ENCODE peak calls at places on chromosome 20, in eight cellular contexts. Z is astrocyte, C is neural progenitor cell, M is endothelial cell of umbilical vein, X is mammary epithelial cell, Y is HCT116, B is fibroblast of lung, A is GM23248. V is an unnamed sample.

GRCh38 chr20:8721098-8721497 is 347.8 kb upstream of the PLCB4 start:
- DNase-seq in B (peak), A (peak), Z (peak), X (peak), Y (peak), M (peak), C (peak), V (peak)

GRCh38 chr20:15653396-15654207 is 919.6 kb downstream of the KIF16B start:
- DNase-seq in Y (no peak), X (no peak), Z (no peak), C (no peak), A (no peak), B (no peak), M (no peak), V (no peak)

GRCh38 chr20:40265872-40266533 is 423.0 kb downstream of the MAFB start:
- DNase-seq in Z (no peak), Y (no peak), M (peak), X (peak), C (peak), B (peak), A (peak), V (peak)

GRCh38 chr20:50658804-50659380 is 32.5 kb downstream of the RIPOR3 start:
- DNase-seq in B (no peak), Y (no peak), A (no peak), C (no peak), X (no peak), M (no peak), Z (no peak), V (no peak)

GRCh38 chr20:53857723-53858236 is 212.6 kb downstream of the BCAS1 start:
- DNase-seq in X (no peak), Y (no peak), C (no peak), B (no peak), Z (no peak), M (peak), A (no peak), V (no peak)

GRCh38 chr20:24765316-24766142 is 183.5 kb upstream of the CST7 start:
- DNase-seq in A (no peak), C (no peak), Z (no peak), Y (no peak), X (no peak), B (no peak), M (no peak), V (no peak)

GRCh38 chr20:13868331-13868730 is 83.5 kb downstream of the NDUFAF5 start:
- DNase-seq in A (peak), Z (peak), Y (no peak), M (no peak), B (peak), C (no peak), X (peak), V (no peak)

GRCh38 chr20:15487030-15487429 is 1086.2 kb downstream of the KIF16B start:
- DNase-seq in B (no peak), X (no peak), M (no peak), Y (no peak), C (no peak), Z (peak), A (peak), V (no peak)

GRCh38 chr20:4130404-4131189 is 115.2 kb upstream of the RNF24 start:
- DNase-seq in Z (peak), A (peak), Y (no peak), B (peak), C (no peak), X (peak), M (peak), V (no peak)

GRCh38 chr20:10253750-10254149 is 35.1 kb downstream of the SNAP25 start:
- DNase-seq in X (no peak), A (no peak), C (no peak), B (no peak), M (no peak), Y (no peak), Z (no peak), V (no peak)

GRCh38 chr20:35539756-35540212 is 2.1 kb upstream of the ERGIC3 start:
- DNase-seq in X (no peak), B (no peak), Z (no peak), A (no peak), C (peak), Y (no peak), M (no peak), V (no peak)

GRCh38 chr20:35232575-35232974 is 6.1 kb downstream of the MMP24 start:
- DNase-seq in M (peak), Z (peak), X (no peak), B (peak), A (peak), Y (no peak), C (no peak), V (no peak)

GRCh38 chr20:22586645-22587310 is 2.4 kb upstream of the FOXA2 start:
- DNase-seq in Y (no peak), B (no peak), A (peak), Z (no peak), C (peak), M (no peak), X (no peak), V (no peak)

GRCh38 chr20:35954907-35955251 is 577 bp upstream of the SCAND1 start:
- DNase-seq in B (peak), C (no peak), A (peak), M (no peak), Z (peak), X (no peak), Y (no peak), V (peak)

GRCh38 chr20:47687095-47687987 is 97.9 kb downstream of the SULF2 start:
- DNase-seq in A (no peak), Y (no peak), B (no peak), M (no peak), Z (no peak), X (no peak), C (no peak), V (no peak)

GRCh38 chr20:60694763-60695162 is 557.3 kb upstream of the CDH4 start:
- DNase-seq in X (peak), C (no peak), Z (peak), A (peak), M (no peak), B (peak), Y (no peak), V (no peak)

GRCh38 chr20:35991142-35991771 is 22.9 kb downstream of the CNBD2 start:
- DNase-seq in X (no peak), M (peak), B (peak), Y (peak), A (peak), Z (no peak), C (peak), V (peak)

GRCh38 chr20:60246751-60247150 is 288.5 kb downstream of the CDH26 start:
- DNase-seq in Y (no peak), C (no peak), X (no peak), B (no peak), Z (no peak), M (no peak), A (no peak), V (no peak)

GRCh38 chr20:10040070-10040970 is 5.5 kb downstream of the ANKEF1 start:
- DNase-seq in C (no peak), B (peak), A (peak), Y (peak), Z (peak), X (peak), M (peak), V (peak)

GRCh38 chr20:60117040-60117439 is 158.8 kb downstream of the CDH26 start:
- DNase-seq in M (no peak), Z (no peak), A (peak), C (no peak), Y (no peak), B (no peak), X (no peak), V (no peak)

GRCh38 chr20:53642196-53643030 is 48.8 kb upstream of the ZNF217 start:
- DNase-seq in B (no peak), C (peak), M (no peak), Y (peak), X (peak), A (peak), Z (peak), V (peak)

GRCh38 chr20:19890358-19891117 is 126.6 kb upstream of the NAA20 start:
- DNase-seq in M (no peak), Z (no peak), B (no peak), A (no peak), Y (no peak), X (no peak), C (no peak), V (no peak)

GRCh38 chr20:60053125-60053812 is 95.0 kb downstream of the CDH26 start:
- DNase-seq in C (no peak), X (no peak), Z (no peak), Y (no peak), A (no peak), B (no peak), M (no peak), V (no peak)

GRCh38 chr20:24106801-24107158 is 118.2 kb upstream of the GGTLC1 start:
- DNase-seq in A (no peak), X (no peak), C (no peak), Y (no peak), M (no peak), B (no peak), Z (no peak), V (no peak)

GRCh38 chr20:57114290-57115005 is 152.0 kb downstream of the BMP7 start:
- DNase-seq in B (no peak), Y (no peak), C (no peak), X (no peak), M (no peak), A (no peak), Z (no peak), V (no peak)

GRCh38 chr20:54017846-54018245 is 52.5 kb downstream of the BCAS1 start:
- DNase-seq in Z (no peak), C (no peak), A (no peak), B (no peak), X (no peak), M (no peak), Y (no peak), V (peak)

GRCh38 chr20:43040427-43040826 is 149.3 kb downstream of the PTPRT start:
- DNase-seq in A (peak), C (peak), B (no peak), M (no peak), Z (no peak), Y (no peak), X (no peak), V (peak)

GRCh38 chr20:2558581-2559301 is 22.4 kb downstream of the TMC2 start:
- DNase-seq in Z (no peak), Y (no peak), C (peak), A (peak), X (no peak), M (no peak), B (no peak), V (no peak)

GRCh38 chr20:23725102-23725501 is 25.6 kb downstream of the CST1 start:
- DNase-seq in M (no peak), B (no peak), Y (no peak), C (no peak), X (no peak), A (no peak), Z (no peak), V (no peak)

GRCh38 chr20:87372-87771 is at the start of gene DEFB125:
- DNase-seq in M (no peak), Y (no peak), Z (no peak), X (no peak), A (no peak), C (no peak), B (no peak), V (no peak)

DNA sequence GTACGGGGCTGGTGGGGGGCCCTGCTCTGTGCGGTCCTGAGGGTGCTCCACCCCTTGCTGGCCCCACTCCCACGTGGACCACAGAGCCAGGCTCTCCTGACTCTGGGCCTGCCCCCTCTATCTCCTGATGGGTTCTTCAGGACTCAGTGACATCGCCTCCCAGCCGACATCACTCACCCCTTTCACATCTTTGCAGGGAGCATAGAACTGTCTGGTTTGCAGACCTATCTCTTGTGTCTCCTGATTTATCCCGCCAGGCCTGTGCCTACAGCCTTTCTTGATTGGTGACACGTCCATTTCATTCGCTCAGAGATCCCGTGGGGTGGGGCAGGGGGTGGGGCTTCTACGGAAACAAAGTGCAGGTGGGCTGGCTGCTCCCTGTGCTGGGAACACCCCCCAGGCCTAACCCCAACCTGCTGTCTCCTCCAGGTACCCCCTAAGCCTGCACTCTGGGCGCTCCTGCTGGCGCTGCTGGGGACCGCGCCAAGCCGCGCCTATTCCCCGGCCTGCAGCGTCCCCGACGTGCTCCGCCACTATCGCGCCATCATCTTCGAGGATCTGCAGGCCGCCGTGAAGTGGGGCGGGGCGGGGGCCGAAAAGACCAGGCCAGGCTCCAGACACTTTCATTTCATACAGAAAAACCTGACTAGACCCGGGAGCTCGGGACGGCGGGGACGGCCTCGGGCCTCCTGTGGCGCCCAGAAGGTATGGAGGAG is 1.7 kb downstream of the C20orf204 start:
- DNase-seq in C (no peak), M (no peak), B (no peak), Z (no peak), X (no peak), A (no peak), Y (no peak), V (no peak)
- TF ChIP-seq EZH2 in C (no peak), M (no peak), B (peak), Z (peak), X (no peak), A (peak), Y (no peak), V (no peak)

GRCh38 chr20:58895099-58895795 is 42.7 kb downstream of the GNAS start:
- DNase-seq in C (no peak), A (peak), X (no peak), Y (no peak), B (no peak), M (no peak), Z (no peak), V (no peak)
- H3K9ac ChIP-seq in C (no peak), A (peak), X (peak), Y (no peak), B (no peak), M (peak), Z (peak), V (no peak)

DNA sequence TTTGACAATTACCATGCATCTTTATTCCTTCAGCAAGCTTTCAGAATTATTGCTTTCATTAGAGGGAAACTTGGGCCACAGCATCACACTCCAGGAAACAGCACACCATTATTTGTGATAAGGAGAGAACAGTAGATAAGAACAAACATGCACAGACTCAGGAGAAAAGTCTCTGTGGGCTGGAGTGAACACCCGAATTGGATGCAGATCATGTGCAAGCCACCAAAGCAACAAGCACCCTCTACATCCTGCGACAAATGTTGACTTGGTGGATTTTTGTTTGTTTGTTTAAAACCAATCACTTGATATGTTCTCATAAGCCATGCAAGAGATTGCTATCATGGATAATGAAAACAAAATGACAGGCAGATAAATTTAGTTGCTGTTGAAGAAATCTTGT is 67.7 kb upstream of the ZFP64 start:
- DNase-seq in X (no peak), M (no peak), Z (no peak), C (no peak), B (no peak), Y (no peak), A (no peak), V (no peak)
- H3K27ac ChIP-seq in X (no peak), M (no peak), Z (no peak), C (no peak), B (no peak), Y (no peak), A (no peak), V (no peak)

DNA sequence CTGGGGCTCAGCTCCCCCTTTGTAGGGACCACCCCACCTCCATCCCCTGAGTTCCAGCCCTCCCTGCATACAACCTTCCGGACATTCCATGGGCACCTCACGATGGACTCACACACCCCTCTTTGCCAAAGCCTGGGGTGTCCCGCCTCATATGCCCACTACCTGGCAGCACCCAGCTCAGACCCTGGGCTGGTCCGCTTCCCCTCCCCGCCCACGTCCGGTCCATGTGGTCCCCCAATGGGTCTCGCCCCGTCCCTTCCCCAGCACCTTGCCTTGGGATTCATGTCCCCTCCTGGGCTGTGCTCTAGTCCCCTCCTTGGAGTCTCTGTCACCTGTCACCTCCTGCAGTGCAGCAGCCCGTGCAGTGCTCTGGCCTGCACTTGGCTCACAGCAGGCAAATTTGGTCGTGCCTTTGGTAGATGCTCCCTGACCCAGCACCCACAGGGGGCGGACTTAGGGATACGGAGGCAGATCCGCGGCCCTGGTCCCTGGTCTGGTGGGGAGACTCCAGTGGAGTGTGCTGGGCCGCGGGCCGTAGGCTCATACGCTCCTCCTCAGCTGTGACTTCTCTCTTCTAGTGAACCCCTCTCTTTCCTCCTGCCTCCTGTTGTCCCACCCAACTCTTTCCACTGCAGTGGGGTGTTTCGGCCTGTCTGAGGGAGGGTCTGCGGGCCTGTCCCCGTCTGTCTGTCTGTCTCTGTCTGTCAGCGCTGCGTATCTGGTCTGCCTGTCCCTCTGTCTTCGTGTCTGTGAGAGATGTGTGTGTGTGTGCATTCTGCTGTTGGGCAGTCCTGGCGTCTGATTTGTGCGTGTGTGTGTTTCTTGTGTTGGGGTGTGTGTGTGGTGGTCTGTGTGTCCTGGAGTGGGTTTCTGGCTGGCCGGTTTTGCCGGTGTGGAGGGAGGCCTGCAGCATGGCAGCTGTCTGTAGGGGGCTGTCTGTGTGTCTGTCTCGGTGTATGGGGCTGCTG is 69.5 kb downstream of the SRC start:
- DNase-seq in C (no peak), M (no peak), A (no peak), Z (no peak), X (no peak), B (no peak), Y (no peak), V (no peak)
- TF ChIP-seq EZH2 in C (no peak), M (no peak), A (no peak), Z (no peak), X (no peak), B (no peak), Y (no peak), V (no peak)

GRCh38 chr20:33008336-33009213 is 1.1 kb downstream of the BPIFB2 start:
- DNase-seq in M (no peak), Y (no peak), B (no peak), Z (no peak), X (no peak), C (no peak), A (no peak), V (no peak)

GRCh38 chr20:33009214-33010132 is 2.0 kb downstream of the BPIFB2 start:
- DNase-seq in M (no peak), Y (no peak), A (no peak), X (no peak), C (no peak), Z (no peak), B (no peak), V (no peak)

GRCh38 chr20:33005908-33006775 is 1.4 kb upstream of the BPIFB2 start:
- DNase-seq in A (no peak), C (no peak), B (no peak), Z (no peak), Y (no peak), X (no peak), M (no peak), V (no peak)

GRCh38 chr20:33006776-33007375 is 628 bp upstream of the BPIFB2 start:
- DNase-seq in Y (no peak), A (no peak), X (no peak), C (no peak), M (no peak), B (no peak), Z (no peak), V (no peak)

DNA sequence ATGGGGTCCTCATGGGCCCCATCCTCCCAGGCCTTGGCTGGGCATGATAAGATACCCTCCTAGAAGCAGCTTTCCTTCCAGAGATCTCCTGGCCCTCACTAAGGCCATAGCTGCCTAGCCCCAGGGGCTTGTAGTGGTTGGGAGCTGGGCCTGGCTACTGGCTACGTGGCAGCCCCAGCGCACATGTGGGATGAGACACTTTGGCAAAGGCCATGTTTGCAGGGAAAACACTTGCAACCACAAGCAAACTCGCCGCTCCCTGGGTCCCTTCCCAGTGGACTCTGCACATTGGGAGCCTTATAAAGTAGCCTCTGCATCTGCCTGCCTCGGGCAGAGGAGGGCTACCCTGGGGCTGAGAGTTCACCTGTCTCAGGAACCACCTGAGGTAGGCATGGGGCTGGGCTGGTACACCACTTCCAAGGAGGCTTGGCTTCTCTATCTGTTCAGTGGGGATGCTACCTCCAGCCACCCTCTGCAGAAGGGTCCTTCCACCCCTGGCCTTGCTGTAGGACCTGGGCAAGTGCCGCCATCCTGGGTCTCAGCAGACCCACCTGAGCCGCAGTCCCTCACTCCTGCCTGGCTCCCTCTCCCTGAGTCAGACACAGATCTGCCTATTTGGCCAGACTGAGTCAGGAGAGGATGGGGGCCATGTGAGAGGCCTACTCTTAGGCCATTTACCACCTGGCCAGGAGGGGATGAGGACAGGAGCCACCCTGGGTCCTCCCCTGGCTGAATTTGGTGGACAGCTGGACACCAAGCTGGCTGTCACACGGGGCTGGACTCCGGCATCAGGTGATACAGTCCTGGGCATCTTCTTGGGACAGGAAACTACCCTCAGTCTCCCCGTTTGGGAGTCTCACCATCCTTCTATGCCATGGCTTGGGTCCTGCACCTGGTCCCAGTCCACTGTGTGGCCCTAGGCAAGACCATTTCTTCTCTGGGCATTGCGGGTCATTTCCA is at the start of gene BPIFB2:
- DNase-seq in B (no peak), A (no peak), Y (no peak), X (no peak), C (no peak), M (no peak), Z (no peak), V (no peak)
- H3K9ac ChIP-seq in B (no peak), A (no peak), Y (no peak), X (no peak), C (no peak), M (no peak), Z (no peak), V (no peak)

DNA sequence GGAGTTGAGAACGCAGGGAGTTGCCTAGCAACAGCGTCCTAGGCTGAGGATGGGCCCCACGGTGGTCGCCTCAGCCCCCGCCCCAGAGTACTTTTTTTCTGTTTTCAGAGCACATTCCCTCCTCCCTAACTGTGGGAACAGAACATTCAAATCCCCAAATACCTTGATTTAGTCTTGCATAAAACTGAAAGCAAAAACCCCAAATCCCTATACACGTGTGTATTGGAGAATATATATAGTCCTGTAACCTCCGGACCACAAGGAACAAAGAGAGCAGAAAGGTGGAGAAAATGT is 280 bp upstream of the NCOA5 start:
- DNase-seq in A (no peak), B (no peak), M (no peak), C (no peak), X (no peak), Z (no peak), Y (no peak), V (no peak)
- H3K27ac ChIP-seq in A (peak), B (peak), M (peak), C (no peak), X (peak), Z (peak), Y (peak), V (peak)

V was measured in MM.1S.